ENCODE peak calls at places on chromosome 10, in five cellular contexts. J is stimulated activated CD4-positive, alpha-beta T cell treated with anti-CD3 and anti-CD28 coated beads, Interleukin-15, amount 100 ng/mL, for 1 hour; C is NCI-H2081; V is mucosa of gallbladder; P is SJSA1. O is an unnamed sample.

GRCh38 chr10:27614776-27615175 is 110.7 kb downstream of the RAB18 start:
- DNase-seq in J (no peak), C (no peak), V (no peak), P (no peak), O (no peak)

GRCh38 chr10:126156012-126156411 is 232.3 kb downstream of the ADAM12 start:
- DNase-seq in J (no peak), C (peak; percentile 36), V (no peak), P (no peak), O (no peak)

GRCh38 chr10:97116534-97117162 is 69.1 kb downstream of the SLIT1 start:
- DNase-seq in J (no peak), C (peak; percentile 55), V (no peak), P (no peak), O (no peak)

GRCh38 chr10:100516847-100517246 is 2.8 kb downstream of the SEC31B start:
- DNase-seq in J (no peak), C (no peak), V (no peak), P (no peak), O (no peak)

GRCh38 chr10:122495406-122496340 is 34.3 kb downstream of the HTRA1 start:
- DNase-seq in J (no peak), C (no peak), V (no peak), P (no peak), O (no peak)

GRCh38 chr10:126336786-126337185 is 51.5 kb downstream of the ADAM12 start:
- DNase-seq in J (no peak), C (no peak), V (no peak), P (no peak), O (peak; percentile 86)

GRCh38 chr10:69787681-69788080 is 14.0 kb upstream of the COL13A1 start:
- DNase-seq in J (no peak), C (no peak), V (no peak), P (no peak), O (no peak)

GRCh38 chr10:132196178-132197113 is 9.7 kb downstream of the DPYSL4 start:
- DNase-seq in J (no peak), C (no peak), V (no peak), P (no peak), O (no peak)

GRCh38 chr10:25743832-25744231 is 190.2 kb upstream of the MYO3A start:
- DNase-seq in J (no peak), C (no peak), V (no peak), P (no peak), O (no peak)

GRCh38 chr10:31340343-31340742 is 21.3 kb downstream of the ZEB1 start:
- DNase-seq in J (no peak), C (peak; percentile 43), V (no peak), P (no peak), O (no peak)

GRCh38 chr10:103553743-103554487 is 60.4 kb downstream of the NEURL1 start:
- DNase-seq in J (no peak), C (no peak), V (no peak), P (no peak), O (no peak)

GRCh38 chr10:98088186-98088971 is 46.1 kb upstream of the R3HCC1L start:
- DNase-seq in J (no peak), C (no peak), V (no peak), P (no peak), O (no peak)

GRCh38 chr10:113550365-113550764 is 2.5 kb upstream of the HABP2 start:
- DNase-seq in J (no peak), C (peak; percentile 15), V (peak; percentile 25), P (no peak), O (no peak)

GRCh38 chr10:126090911-126091728 is 194.8 kb downstream of the FANK1 start:
- DNase-seq in J (no peak), C (no peak), V (no peak), P (peak; percentile 72), O (no peak)

O was measured in esophagus muscularis mucosa.